ENCODE peak calls at places on chromosomes 12 and 14, in four cellular contexts. B is spleen, O is GM10248, K is mammary epithelial cell. J is an unnamed sample.

GRCh38 chr14:96263347-96264199 is 7.6 kb downstream of the BDKRB1 start:
- DNase-seq in K (no peak), B (no peak), O (no peak), J (no peak)

GRCh38 chr14:58738189-58738836 is 100.6 kb downstream of the DACT1 start:
- DNase-seq in B (no peak), K (peak; percentile 81), O (no peak), J (peak; percentile 63)

GRCh38 chr12:132444957-132445883 is 44.7 kb upstream of the FBRSL1 start:
- DNase-seq in B (peak; percentile 96), K (no peak), O (peak; percentile 77), J (no peak)

GRCh38 chr12:123017753-123018152 is 37.3 kb downstream of the ARL6IP4 start:
- DNase-seq in O (no peak), K (no peak), B (no peak), J (no peak)

GRCh38 chr12:114916124-114916523 is 232.1 kb upstream of the TBX3 start:
- DNase-seq in O (no peak), B (no peak), K (peak; percentile 13), J (peak; percentile 69)

GRCh38 chr14:100662850-100663527 is 63.7 kb upstream of the DLK1 start:
- DNase-seq in O (peak; percentile 77), K (peak; percentile 20), B (peak; percentile 87), J (peak; percentile 76)

GRCh38 chr14:71714225-71714624 is 218.0 kb upstream of the RGS6 start:
- DNase-seq in O (no peak), K (peak; percentile 45), B (no peak), J (peak; percentile 64)

GRCh38 chr12:55036326-55036725 is 16.6 kb downstream of the NEUROD4 start:
- DNase-seq in O (no peak), B (no peak), K (no peak), J (no peak)

GRCh38 chr14:74737753-74738325 is 24.9 kb downstream of the FCF1 start:
- DNase-seq in K (no peak), O (no peak), B (no peak), J (peak; percentile 47)

GRCh38 chr12:121064116-121064515 is 25.1 kb upstream of the OASL start:
- DNase-seq in B (no peak), K (no peak), O (no peak), J (no peak)

GRCh38 chr12:112823582-112824149 is 32.1 kb downstream of the RPH3A start:
- DNase-seq in B (no peak), K (no peak), O (no peak), J (no peak)

GRCh38 chr12:110641512-110641911 is 27.6 kb downstream of the TCTN1 start:
- DNase-seq in O (no peak), B (no peak), K (no peak), J (no peak)

GRCh38 chr12:131415781-131416180 is 295.1 kb upstream of the SFSWAP start:
- DNase-seq in B (no peak), O (no peak), K (no peak), J (peak; percentile 38)

GRCh38 chr12:122182887-122183587 is at the start of gene LRRC43:
- DNase-seq in O (peak; percentile 67), K (peak; percentile 17), B (peak; percentile 90), J (no peak)

GRCh38 chr14:43786066-43786762 is 720.9 kb downstream of the FSCB start:
- DNase-seq in K (no peak), O (no peak), B (no peak), J (no peak)

GRCh38 chr14:33679461-33680225 is 271.2 kb downstream of the EGLN3 start:
- DNase-seq in O (no peak), B (no peak), K (peak; percentile 66), J (peak; percentile 11)

GRCh38 chr14:57714487-57714899 is 151.4 kb downstream of the SLC35F4 start:
- DNase-seq in O (no peak), B (no peak), K (no peak), J (no peak)

GRCh38 chr14:44966601-44967336 is 4.8 kb downstream of the TOGARAM1 start:
- DNase-seq in O (no peak), B (no peak), K (no peak), J (no peak)

GRCh38 chr14:65604946-65605345 is 192.4 kb downstream of the FUT8 start:
- DNase-seq in K (no peak), B (no peak), O (no peak), J (peak; percentile 6)

GRCh38 chr12:57840701-57841100 is 5.8 kb downstream of the CTDSP2 start:
- DNase-seq in O (no peak), B (no peak), K (peak; percentile 20), J (peak; percentile 26)

GRCh38 chr12:94262228-94263010 is 114.0 kb downstream of the PLXNC1 start:
- DNase-seq in K (peak; percentile 63), O (peak; percentile 76), B (peak; percentile 93), J (peak; percentile 87)

GRCh38 chr12:20127401-20127800 is 240.9 kb upstream of the PDE3A start:
- DNase-seq in B (no peak), K (no peak), O (no peak), J (no peak)

GRCh38 chr12:126926023-126926600 is 1340.9 kb upstream of the TMEM132C start:
- DNase-seq in O (no peak), K (peak; percentile 4), B (no peak), J (peak; percentile 17)

GRCh38 chr12:55797068-55797467 is 20.5 kb downstream of the SARNP start:
- DNase-seq in O (no peak), B (no peak), K (peak; percentile 13), J (peak; percentile 41)

GRCh38 chr14:54556535-54556934 is 10.4 kb upstream of the SAMD4A start:
- DNase-seq in K (no peak), B (no peak), O (no peak), J (peak; percentile 58)

GRCh38 chr12:71005166-71005565 is 84.6 kb upstream of the PTPRR start:
- DNase-seq in O (no peak), B (no peak), K (no peak), J (no peak)

GRCh38 chr12:64278421-64278820 is 56.3 kb upstream of the KICS2 start:
- DNase-seq in O (no peak), K (no peak), B (no peak), J (no peak)

GRCh38 chr12:64270411-64270810 is 48.3 kb upstream of the KICS2 start:
- DNase-seq in O (no peak), B (no peak), K (no peak), J (no peak)

GRCh38 chr12:64268409-64268808 is 46.3 kb upstream of the KICS2 start:
- DNase-seq in K (no peak), O (no peak), B (no peak), J (no peak)

GRCh38 chr12:64269161-64269560 is 47.1 kb upstream of the KICS2 start:
- DNase-seq in O (no peak), B (no peak), K (no peak), J (no peak)

GRCh38 chr12:64273527-64274403 is 51.7 kb upstream of the KICS2 start:
- DNase-seq in O (peak; percentile 20), K (peak; percentile 9), B (no peak), J (peak; percentile 47)
- TF ChIP-seq CTCF in O (peak; percentile 32), K (peak; percentile 79), B (peak; percentile 35), J (peak; percentile 45)

DNA sequence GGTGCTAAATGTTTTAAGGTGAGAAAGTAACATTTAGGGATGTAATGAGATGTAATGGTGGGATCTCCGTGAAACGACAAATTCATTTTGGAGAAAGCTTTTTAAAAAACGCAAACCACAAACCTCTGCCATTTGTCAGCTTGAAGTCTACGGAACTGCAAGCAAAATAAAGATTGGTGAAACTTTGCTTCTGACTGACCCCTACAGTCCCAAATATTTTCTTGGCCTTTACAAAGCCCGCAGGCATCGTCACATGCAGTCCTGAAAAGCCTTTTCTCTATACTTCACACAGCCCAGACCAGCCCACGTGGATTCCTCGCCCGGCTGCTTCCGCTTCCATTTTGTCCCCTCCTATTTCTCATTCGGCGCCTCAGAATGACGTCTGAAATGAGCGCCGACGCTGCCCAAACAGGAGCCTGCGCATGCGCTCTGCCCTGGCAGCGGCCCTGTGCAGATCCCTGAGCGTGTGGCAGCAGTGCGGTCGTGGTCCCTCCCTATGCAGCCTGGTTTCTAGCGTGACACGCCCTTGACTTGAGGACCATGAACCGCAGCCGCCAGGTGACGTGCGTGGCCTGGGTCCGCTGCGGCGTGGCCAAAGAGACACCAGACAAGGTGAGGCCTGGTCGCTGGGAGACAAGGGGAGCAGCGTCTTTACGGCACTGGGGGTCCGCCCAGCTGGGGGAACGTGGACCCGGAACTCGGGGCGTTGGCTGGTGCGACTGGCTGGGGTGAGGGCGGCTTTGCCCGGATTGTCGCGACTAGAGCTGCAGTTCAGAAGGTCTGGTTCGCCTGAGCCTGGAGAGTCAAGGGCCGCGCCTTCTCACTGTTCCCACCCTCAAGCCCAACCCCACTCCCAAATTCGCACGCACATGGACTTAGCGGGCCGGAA is at the start of gene PWP1:
- DNase-seq in B (peak; percentile 98), K (peak; percentile 92), O (peak; percentile 97), J (peak; percentile 94)
- TF ChIP-seq CTCF in B (no peak), K (no peak), O (no peak), J (no peak)

GRCh38 chr12:16385779-16386646 is 38.6 kb downstream of the MGST1 start:
- DNase-seq in K (peak; percentile 44), O (peak; percentile 28), B (no peak), J (peak; percentile 34)
- TF ChIP-seq CTCF in K (peak; percentile 64), O (no peak), B (no peak), J (peak; percentile 53)

GRCh38 chr12:62983594-62983993 is 48.6 kb upstream of the PPM1H start:
- DNase-seq in B (no peak), K (no peak), O (no peak), J (peak; percentile 4)
- TF ChIP-seq CTCF in B (no peak), K (peak; percentile 29), O (peak; percentile 7), J (no peak)

GRCh38 chr12:23055004-23055403 is 430.0 kb downstream of the ETNK1 start:
- DNase-seq in K (peak; percentile 54), O (no peak), B (no peak), J (peak; percentile 69)
- TF ChIP-seq CTCF in K (peak; percentile 75), O (peak; percentile 21), B (no peak), J (peak; percentile 48)

GRCh38 chr12:13670249-13670648 is 311.2 kb downstream of the GRIN2B start:
- DNase-seq in O (no peak), K (no peak), B (no peak), J (no peak)

GRCh38 chr12:13668880-13669279 is 312.5 kb downstream of the GRIN2B start:
- DNase-seq in B (no peak), O (no peak), K (no peak), J (no peak)

GRCh38 chr12:13661005-13661887 is 320.2 kb downstream of the GRIN2B start:
- DNase-seq in K (peak; percentile 30), O (peak; percentile 31), B (no peak), J (peak; percentile 62)

DNA sequence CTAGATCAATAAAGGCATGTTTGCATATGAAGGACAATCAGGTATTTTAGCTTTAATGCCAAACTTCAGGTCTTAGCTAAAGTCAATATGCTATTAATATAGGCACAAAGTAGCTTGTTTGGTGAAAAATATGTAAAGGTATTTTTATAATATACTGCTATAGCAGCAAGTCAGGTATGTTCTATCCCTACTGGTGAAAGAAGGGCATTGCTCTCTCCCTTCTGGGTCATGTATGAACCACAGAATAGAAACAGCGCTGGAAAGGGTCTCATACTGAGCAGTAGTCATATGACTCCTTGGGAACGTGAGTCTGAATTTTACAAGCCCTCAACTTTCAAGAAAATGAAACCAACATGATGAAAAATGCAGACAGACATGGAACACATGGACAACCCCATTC is 314.6 kb downstream of the GRIN2B start:
- DNase-seq in K (no peak), O (no peak), B (no peak), J (no peak)
- TF ChIP-seq CTCF in K (peak; percentile 41), O (no peak), B (no peak), J (no peak)

GRCh38 chr12:77685112-77685511 is 145.6 kb upstream of the NAV3 start:
- DNase-seq in B (no peak), O (peak; percentile 18), K (peak; percentile 60), J (peak; percentile 83)
- TF ChIP-seq CTCF in B (peak; percentile 19), O (peak; percentile 56), K (peak; percentile 77), J (peak; percentile 62)

GRCh38 chr12:2295941-2296461 is 243.2 kb downstream of the CACNA1C start:
- DNase-seq in B (no peak), K (peak; percentile 56), O (no peak), J (peak; percentile 80)
- TF ChIP-seq CTCF in B (no peak), K (no peak), O (no peak), J (no peak)